ENCODE peak calls at places on chromosomes 11 and 22, in five cellular contexts. P is head of caudate nucleus, A is choroid plexus epithelial cell, O is Kasumi-1, I is dermis microvascular lymphatic vessel endothelial cell. V is an unnamed sample.

GRCh38 chr22:25131198-25131887 is 68.3 kb upstream of the CRYBB3 start:
- DNase-seq in O (no peak), A (no peak), P (no peak), I (no peak), V (no peak)

GRCh38 chr22:32020117-32020516 is 22.9 kb upstream of the SLC5A1 start:
- DNase-seq in P (no peak), A (peak; percentile 89), O (no peak), I (no peak), V (no peak)

GRCh38 chr22:38464992-38465672 is 2.8 kb upstream of the KDELR3 start:
- DNase-seq in O (no peak), A (no peak), P (no peak), I (no peak), V (no peak)

GRCh38 chr11:127219704-127220103 is 219.1 kb upstream of the KIRREL3 start:
- DNase-seq in O (no peak), I (no peak), A (no peak), P (no peak), V (no peak)

GRCh38 chr22:18145676-18146388 is 4.1 kb upstream of the USP18 start:
- DNase-seq in O (no peak), P (no peak), A (no peak), I (no peak), V (no peak)

GRCh38 chr11:75625970-75626691 is 42.7 kb downstream of the MAP6 start:
- DNase-seq in O (no peak), P (no peak), A (peak; percentile 78), I (no peak), V (no peak)

GRCh38 chr22:37242395-37242918 is 1.6 kb downstream of the RAC2 start:
- DNase-seq in A (no peak), O (peak; percentile 99), P (no peak), I (no peak), V (peak; percentile 81)

GRCh38 chr22:26968873-26969272 is 311.5 kb downstream of the MIAT start:
- DNase-seq in P (no peak), I (no peak), A (no peak), O (no peak), V (no peak)

GRCh38 chr11:69674267-69674885 is 777 bp downstream of the LTO1 start:
- DNase-seq in O (no peak), P (no peak), A (peak; percentile 87), I (no peak), V (no peak)

GRCh38 chr11:112734207-112734606 is 227.0 kb upstream of the NCAM1 start:
- DNase-seq in O (no peak), I (no peak), A (peak; percentile 52), P (no peak), V (no peak)

GRCh38 chr22:44118645-44119315 is 61.9 kb upstream of the PARVG start:
- DNase-seq in P (no peak), A (no peak), O (no peak), I (no peak), V (no peak)

GRCh38 chr11:121968638-121969037 is 147.4 kb downstream of the BLID start:
- DNase-seq in P (no peak), O (no peak), A (peak; percentile 20), I (no peak), V (no peak)

GRCh38 chr11:100739636-100740035 is 52.5 kb downstream of the ARHGAP42 start:
- DNase-seq in P (no peak), O (no peak), I (peak; percentile 9), A (peak; percentile 99), V (no peak)

GRCh38 chr11:130003717-130004001 is 1.0 kb upstream of the PRDM10 start:
- DNase-seq in P (no peak), O (no peak), A (no peak), I (no peak), V (no peak)

GRCh38 chr11:22670803-22671202 is 4.4 kb downstream of the GAS2 start:
- DNase-seq in O (peak; percentile 10), P (no peak), A (peak; percentile 13), I (no peak), V (no peak)

GRCh38 chr22:38982008-38982927 is at the start of gene APOBEC3B:
- DNase-seq in I (no peak), O (peak; percentile 22), P (peak; percentile 16), A (no peak), V (peak; percentile 3)

GRCh38 chr11:65575568-65576231 is at the start of gene EHBP1L1:
- DNase-seq in O (peak; percentile 68), A (peak; percentile 57), I (no peak), P (no peak), V (peak; percentile 83)

GRCh38 chr11:76196849-76197248 is 9.5 kb downstream of the WNT11 start:
- DNase-seq in I (no peak), O (no peak), A (no peak), P (no peak), V (no peak)

GRCh38 chr11:130089669-130090063 is 20.0 kb downstream of the APLP2 start:
- DNase-seq in A (peak; percentile 16), I (no peak), P (no peak), O (no peak), V (no peak)

GRCh38 chr11:94536386-94536785 is 7.3 kb upstream of the FUT4 start:
- DNase-seq in A (no peak), P (no peak), I (no peak), O (no peak), V (no peak)

GRCh38 chr11:68142028-68142412 is 20.8 kb upstream of the CHKA start:
- DNase-seq in O (peak; percentile 81), P (no peak), A (no peak), I (no peak), V (peak; percentile 78)

GRCh38 chr11:88398372-88399140 is 61.0 kb upstream of the CTSC start:
- DNase-seq in O (no peak), I (peak; percentile 1), A (peak; percentile 74), P (no peak), V (no peak)

GRCh38 chr11:79244175-79244804 is 196.5 kb downstream of the TENM4 start:
- DNase-seq in A (peak; percentile 94), P (no peak), O (no peak), I (no peak), V (no peak)

GRCh38 chr22:39122772-39123470 is 25.9 kb downstream of the APOBEC3H start:
- DNase-seq in A (no peak), I (no peak), P (no peak), O (no peak), V (no peak)

GRCh38 chr11:122167100-122167499 is 51.1 kb upstream of the BLID start:
- DNase-seq in P (no peak), O (no peak), A (peak; percentile 79), I (no peak), V (no peak)

GRCh38 chr11:6402561-6402981 is 12.3 kb downstream of the SMPD1 start:
- DNase-seq in O (peak; percentile 63), I (no peak), P (no peak), A (peak; percentile 39), V (peak; percentile 76)

GRCh38 chr11:20565236-20565635 is 34.2 kb upstream of the SLC6A5 start:
- DNase-seq in O (no peak), P (no peak), I (no peak), A (no peak), V (no peak)

GRCh38 chr11:117313828-117314768 is 2.0 kb downstream of the BACE1 start:
- DNase-seq in A (no peak), P (no peak), O (no peak), I (no peak), V (no peak)

GRCh38 chr11:35856756-35857155 is 87.1 kb upstream of the LDLRAD3 start:
- DNase-seq in I (no peak), P (no peak), O (no peak), A (no peak), V (no peak)

GRCh38 chr11:69810289-69811118 is 8.7 kb downstream of the FGF3 start:
- DNase-seq in O (no peak), A (no peak), I (no peak), P (no peak), V (no peak)

GRCh38 chr11:72589802-72590761 is 84.1 kb downstream of the PDE2A start:
- DNase-seq in I (no peak), P (no peak), O (peak; percentile 50), A (peak; percentile 47), V (no peak)

GRCh38 chr11:84390441-84391078 is 1104.4 kb upstream of the CCDC90B start:
- DNase-seq in P (no peak), O (no peak), A (peak; percentile 6), I (no peak), V (no peak)

GRCh38 chr11:24965780-24966179 is 468.9 kb downstream of the LUZP2 start:
- DNase-seq in O (no peak), P (no peak), A (peak; percentile 50), I (no peak), V (no peak)

GRCh38 chr22:44938886-44939285 is 70.9 kb downstream of the PHF21B start:
- DNase-seq in I (no peak), O (no peak), P (no peak), A (no peak), V (no peak)

GRCh38 chr11:19846654-19847330 is 134.2 kb downstream of the NAV2 start:
- DNase-seq in I (no peak), O (no peak), P (no peak), A (peak; percentile 57), V (no peak)

GRCh38 chr11:17460406-17460805 is 16.2 kb downstream of the ABCC8 start:
- DNase-seq in I (no peak), A (no peak), O (no peak), P (no peak), V (no peak)

GRCh38 chr11:126158054-126158791 is 53.2 kb downstream of the RPUSD4 start:
- DNase-seq in I (no peak), O (no peak), A (no peak), P (no peak), V (no peak)